ENCODE peak calls at places on chromosomes 4 and X, in eight cellular contexts. One of them, this sample, is unnamed. For H3K4me1, the result is how much of the 10 kb centered on the place peaks cover.

GRCh38 chr4:127410644-127411043 is 222.1 kb upstream of the INTU start:
- DNase-seq in uterus: no peak
- DNase-seq in thyroid gland: no peak
- DNase-seq in spleen: no peak
- DNase-seq in A549: no peak
- DNase-seq in right lobe of liver: no peak
- DNase-seq in Peyer's patch: no peak
- DNase-seq in stomach: no peak
- DNase-seq in this sample: no peak

GRCh38 chr4:19382993-19383392 is 868.7 kb upstream of the SLIT2 start:
- DNase-seq in uterus: no peak
- DNase-seq in thyroid gland: no peak
- DNase-seq in spleen: no peak
- DNase-seq in A549: no peak
- DNase-seq in right lobe of liver: no peak
- DNase-seq in Peyer's patch: no peak
- DNase-seq in stomach: no peak
- DNase-seq in this sample: no peak

GRCh38 chrX:152946681-152947080 is 47.2 kb downstream of the PNMA5 start:
- DNase-seq in uterus: no peak
- DNase-seq in thyroid gland: no peak
- DNase-seq in spleen: peak
- DNase-seq in A549: no peak
- DNase-seq in right lobe of liver: no peak
- DNase-seq in Peyer's patch: no peak
- DNase-seq in stomach: no peak
- DNase-seq in this sample: no peak

GRCh38 chrX:35696760-35697234 is 101.3 kb upstream of the MAGEB16 start:
- DNase-seq in uterus: no peak
- DNase-seq in thyroid gland: no peak
- DNase-seq in spleen: no peak
- DNase-seq in A549: no peak
- DNase-seq in right lobe of liver: no peak
- DNase-seq in Peyer's patch: no peak
- DNase-seq in stomach: no peak
- DNase-seq in this sample: no peak

GRCh38 chr4:159446266-159446976 is 343.5 kb downstream of the RAPGEF2 start:
- DNase-seq in uterus: no peak
- DNase-seq in thyroid gland: peak
- DNase-seq in spleen: no peak
- DNase-seq in A549: peak
- DNase-seq in right lobe of liver: peak
- DNase-seq in Peyer's patch: peak
- DNase-seq in stomach: peak
- DNase-seq in this sample: peak

GRCh38 chr4:119870868-119871267 is 195.8 kb downstream of the MAD2L1 start:
- DNase-seq in uterus: no peak
- DNase-seq in thyroid gland: no peak
- DNase-seq in spleen: no peak
- DNase-seq in A549: no peak
- DNase-seq in right lobe of liver: no peak
- DNase-seq in Peyer's patch: no peak
- DNase-seq in stomach: no peak
- DNase-seq in this sample: no peak

GRCh38 chrX:15737188-15737956 is 698 bp upstream of the CA5B start:
- DNase-seq in uterus: no peak
- DNase-seq in thyroid gland: no peak
- DNase-seq in spleen: no peak
- DNase-seq in A549: no peak
- DNase-seq in right lobe of liver: no peak
- DNase-seq in Peyer's patch: no peak
- DNase-seq in stomach: no peak
- DNase-seq in this sample: no peak

GRCh38 chr4:3445829-3446545 is 4.2 kb downstream of the HGFAC start:
- DNase-seq in uterus: no peak
- DNase-seq in thyroid gland: no peak
- DNase-seq in spleen: no peak
- DNase-seq in A549: no peak
- DNase-seq in right lobe of liver: peak
- DNase-seq in Peyer's patch: no peak
- DNase-seq in stomach: no peak
- DNase-seq in this sample: no peak

GRCh38 chrX:97860206-97860605 is 976.5 kb downstream of the RPA4 start:
- DNase-seq in uterus: no peak
- DNase-seq in thyroid gland: no peak
- DNase-seq in spleen: no peak
- DNase-seq in A549: no peak
- DNase-seq in right lobe of liver: no peak
- DNase-seq in Peyer's patch: no peak
- DNase-seq in stomach: no peak
- DNase-seq in this sample: no peak

GRCh38 chrX:97863261-97863660 is 979.6 kb downstream of the RPA4 start:
- DNase-seq in uterus: no peak
- DNase-seq in thyroid gland: no peak
- DNase-seq in spleen: no peak
- DNase-seq in A549: no peak
- DNase-seq in right lobe of liver: no peak
- DNase-seq in Peyer's patch: no peak
- DNase-seq in stomach: no peak
- DNase-seq in this sample: no peak

GRCh38 chrX:97854071-97854470 is 970.4 kb downstream of the RPA4 start:
- DNase-seq in uterus: no peak
- DNase-seq in thyroid gland: no peak
- DNase-seq in spleen: no peak
- DNase-seq in A549: no peak
- DNase-seq in right lobe of liver: no peak
- DNase-seq in Peyer's patch: no peak
- DNase-seq in stomach: no peak
- DNase-seq in this sample: no peak

DNA sequence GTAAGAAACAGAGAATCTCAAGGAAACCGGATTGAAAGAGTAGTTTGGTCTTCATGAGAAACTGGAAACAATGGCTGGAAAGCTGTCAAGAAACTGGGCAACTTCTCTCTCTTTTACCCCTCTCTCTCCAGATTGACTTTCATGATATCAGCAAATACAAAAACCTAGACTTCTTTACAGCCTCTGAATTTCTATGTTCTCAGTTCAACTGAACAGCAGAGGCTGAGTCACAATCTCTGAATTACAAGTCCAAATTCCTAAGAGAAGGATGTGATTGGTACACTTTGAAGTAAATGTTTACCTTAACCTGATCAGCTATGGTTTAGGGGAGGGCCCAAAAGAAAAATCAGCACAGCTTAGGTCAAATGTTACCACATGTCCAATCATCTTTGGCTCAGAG is 974.9 kb downstream of the RPA4 start:
- DNase-seq in uterus: no peak
- DNase-seq in thyroid gland: no peak
- DNase-seq in spleen: no peak
- DNase-seq in A549: no peak
- DNase-seq in right lobe of liver: no peak
- DNase-seq in Peyer's patch: no peak
- DNase-seq in stomach: no peak
- DNase-seq in this sample: no peak
- H3K4me1 ChIP-seq in uterus: under half
- H3K4me1 ChIP-seq in thyroid gland: under half
- H3K4me1 ChIP-seq in spleen: under half
- H3K4me1 ChIP-seq in A549: under half
- H3K4me1 ChIP-seq in right lobe of liver: under half
- H3K4me1 ChIP-seq in Peyer's patch: under half
- H3K4me1 ChIP-seq in stomach: under half
- H3K4me1 ChIP-seq in this sample: under half

DNA sequence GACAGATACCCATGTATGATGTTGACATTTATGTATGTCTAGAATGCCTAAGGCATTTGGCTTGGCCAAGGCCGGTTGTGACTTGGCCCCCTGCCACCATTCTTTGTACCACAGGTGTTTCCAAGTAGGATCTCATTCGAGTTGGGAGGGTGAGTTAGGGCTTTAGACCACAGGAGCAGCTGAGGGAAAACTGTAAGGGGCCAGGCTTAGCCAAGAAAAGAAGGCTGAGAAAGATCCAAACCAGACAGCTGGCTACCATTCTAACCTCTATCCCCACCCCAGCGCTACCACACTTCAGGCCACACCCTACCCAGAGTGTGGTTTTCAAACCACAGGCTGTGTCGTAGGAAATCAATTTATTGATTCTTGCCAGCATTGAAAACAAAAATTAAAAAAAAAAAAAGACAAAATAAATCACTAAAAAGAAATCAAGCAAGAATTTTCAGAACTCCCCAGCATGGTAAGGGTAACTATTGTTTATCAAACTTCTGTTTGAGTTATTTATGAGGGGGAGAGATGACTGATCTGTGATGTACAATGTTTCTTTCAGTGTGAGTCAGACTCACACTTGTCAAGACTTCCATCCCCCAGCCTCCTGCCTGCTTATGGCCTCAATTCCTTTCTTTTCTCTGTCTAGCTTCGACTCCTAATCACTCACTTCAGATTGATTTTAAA is 9.9 kb downstream of the TMSB4X start:
- DNase-seq in uterus: no peak
- DNase-seq in thyroid gland: no peak
- DNase-seq in spleen: no peak
- DNase-seq in A549: peak
- DNase-seq in right lobe of liver: no peak
- DNase-seq in Peyer's patch: peak
- DNase-seq in stomach: peak
- DNase-seq in this sample: no peak
- TF ChIP-seq POLR2A in uterus: no peak
- TF ChIP-seq POLR2A in thyroid gland: no peak
- TF ChIP-seq POLR2A in spleen: no peak
- TF ChIP-seq POLR2A in A549: no peak
- TF ChIP-seq POLR2A in right lobe of liver: no peak
- TF ChIP-seq POLR2A in Peyer's patch: no peak
- TF ChIP-seq POLR2A in stomach: no peak
- TF ChIP-seq POLR2A in this sample: no peak

GRCh38 chr4:5930456-5930855 is 37.6 kb upstream of the CRMP1 start:
- DNase-seq in uterus: no peak
- DNase-seq in thyroid gland: no peak
- DNase-seq in spleen: no peak
- DNase-seq in A549: no peak
- DNase-seq in right lobe of liver: no peak
- DNase-seq in Peyer's patch: no peak
- DNase-seq in stomach: peak
- DNase-seq in this sample: no peak

GRCh38 chr4:5932021-5932553 is 39.2 kb upstream of the CRMP1 start:
- DNase-seq in uterus: no peak
- DNase-seq in thyroid gland: peak
- DNase-seq in spleen: no peak
- DNase-seq in A549: no peak
- DNase-seq in right lobe of liver: no peak
- DNase-seq in Peyer's patch: no peak
- DNase-seq in stomach: no peak
- DNase-seq in this sample: no peak

GRCh38 chr4:5931526-5931925 is 38.6 kb upstream of the CRMP1 start:
- DNase-seq in uterus: no peak
- DNase-seq in thyroid gland: no peak
- DNase-seq in spleen: no peak
- DNase-seq in A549: no peak
- DNase-seq in right lobe of liver: no peak
- DNase-seq in Peyer's patch: no peak
- DNase-seq in stomach: no peak
- DNase-seq in this sample: no peak

GRCh38 chr4:5928241-5928640 is 35.4 kb upstream of the CRMP1 start:
- DNase-seq in uterus: no peak
- DNase-seq in thyroid gland: no peak
- DNase-seq in spleen: no peak
- DNase-seq in A549: no peak
- DNase-seq in right lobe of liver: no peak
- DNase-seq in Peyer's patch: no peak
- DNase-seq in stomach: no peak
- DNase-seq in this sample: no peak

DNA sequence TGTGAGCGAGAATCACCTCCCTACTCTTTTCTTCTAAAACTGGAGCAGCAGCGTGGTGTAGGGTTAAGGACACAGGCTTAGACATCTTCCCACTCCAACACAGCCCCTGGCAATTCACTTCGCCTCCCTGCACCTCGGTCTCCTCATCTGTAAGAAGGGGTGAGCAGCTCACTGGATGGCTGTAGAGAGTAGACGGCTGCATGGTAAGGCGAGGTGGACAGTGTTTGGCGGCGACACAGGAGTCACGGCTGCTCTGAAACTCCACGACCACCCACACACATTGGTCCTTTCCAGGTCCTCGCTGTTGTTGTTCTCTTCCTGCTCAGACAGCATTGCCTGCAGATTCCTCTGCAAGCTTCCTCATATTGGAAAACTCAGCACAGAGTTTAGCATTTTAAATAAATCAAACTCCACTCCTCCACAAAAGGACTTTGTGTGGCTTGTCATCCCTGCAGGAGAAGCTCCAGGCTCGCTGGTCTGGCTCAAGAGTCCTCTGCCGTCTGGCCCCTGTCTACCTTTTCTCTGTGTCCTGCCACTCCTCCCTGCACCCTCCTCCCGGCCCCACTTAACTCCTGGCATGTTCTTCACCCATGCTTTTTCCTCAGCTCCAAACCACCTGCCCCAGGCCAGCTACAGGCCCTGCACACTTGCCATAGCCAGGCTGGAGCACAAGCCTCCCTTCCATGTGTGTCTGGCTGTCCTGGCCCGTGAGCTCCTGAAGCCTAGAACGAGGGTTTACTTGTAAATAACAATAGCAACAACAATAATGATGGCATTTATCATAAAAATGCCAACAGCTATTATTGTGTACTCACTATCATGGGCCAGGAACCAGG is 41.3 kb upstream of the CRMP1 start:
- DNase-seq in uterus: no peak
- DNase-seq in thyroid gland: no peak
- DNase-seq in spleen: no peak
- DNase-seq in A549: no peak
- DNase-seq in right lobe of liver: no peak
- DNase-seq in Peyer's patch: no peak
- DNase-seq in stomach: no peak
- DNase-seq in this sample: no peak
- H3K4me1 ChIP-seq in uterus: under half
- H3K4me1 ChIP-seq in thyroid gland: under half
- H3K4me1 ChIP-seq in spleen: under half
- H3K4me1 ChIP-seq in A549: under half
- H3K4me1 ChIP-seq in right lobe of liver: under half
- H3K4me1 ChIP-seq in Peyer's patch: under half
- H3K4me1 ChIP-seq in stomach: under half
- H3K4me1 ChIP-seq in this sample: under half

DNA sequence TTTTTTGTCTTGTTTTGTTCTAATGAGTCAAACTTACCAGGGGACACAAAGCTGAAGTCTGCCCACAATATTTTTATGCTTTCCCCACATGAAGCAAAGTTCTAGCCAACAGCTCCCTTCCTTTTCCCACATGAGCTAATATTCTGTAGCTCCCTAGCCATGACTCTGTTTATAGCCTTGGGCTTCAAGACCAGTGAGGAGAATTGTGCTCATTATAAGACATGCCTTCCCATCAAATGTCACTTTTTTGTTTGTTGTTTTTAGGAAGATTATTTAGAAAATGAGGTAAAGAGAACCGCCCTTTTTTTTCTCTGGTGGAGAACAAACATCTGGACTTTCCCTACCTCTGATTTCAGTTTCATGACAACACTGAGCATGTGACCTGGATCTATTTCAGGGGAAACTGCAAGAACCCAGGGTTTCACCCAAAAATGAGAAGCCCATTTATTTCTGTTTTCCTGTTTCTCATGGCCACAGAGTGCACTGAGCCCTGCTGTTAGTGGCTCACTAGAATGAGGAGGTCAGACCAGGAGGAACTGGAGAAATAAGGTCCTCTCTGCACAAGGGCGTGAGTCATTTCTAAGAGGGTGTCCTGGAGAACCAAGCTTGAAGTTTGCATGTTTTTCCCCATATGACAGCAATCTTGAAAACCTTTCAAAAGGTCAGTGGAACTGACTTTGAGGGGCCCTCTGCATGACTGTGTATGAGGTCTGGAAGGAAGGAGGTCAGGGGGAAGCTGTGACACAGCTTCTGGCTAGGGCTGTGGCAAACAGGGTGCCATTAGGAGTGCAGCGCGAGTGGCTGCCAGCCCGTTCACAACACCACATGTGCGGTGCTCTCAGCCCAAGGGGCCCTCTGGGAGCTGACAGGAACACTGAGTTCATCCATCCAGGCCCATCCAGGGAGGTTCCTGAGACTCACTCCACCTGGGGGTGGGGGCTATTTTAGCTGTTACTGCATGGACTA is 55.1 kb downstream of the CHST7 start:
- DNase-seq in uterus: peak
- DNase-seq in thyroid gland: peak
- DNase-seq in spleen: no peak
- DNase-seq in A549: no peak
- DNase-seq in right lobe of liver: no peak
- DNase-seq in Peyer's patch: peak
- DNase-seq in stomach: no peak
- DNase-seq in this sample: no peak
- TF ChIP-seq POLR2A in uterus: no peak
- TF ChIP-seq POLR2A in thyroid gland: no peak
- TF ChIP-seq POLR2A in spleen: no peak
- TF ChIP-seq POLR2A in A549: no peak
- TF ChIP-seq POLR2A in right lobe of liver: no peak
- TF ChIP-seq POLR2A in Peyer's patch: no peak
- TF ChIP-seq POLR2A in stomach: no peak
- TF ChIP-seq POLR2A in this sample: peak

This sample was measured in adrenal gland.